ENCODE peak calls at places on chromosomes 13 and 19, in nine cellular contexts. One of them, this sample, is unnamed. For H3K4me1, the result is how much of the 10 kb centered on the place peaks cover.

GRCh38 chr19:49447485-49448431 is 3.9 kb downstream of the PIH1D1 start:
- DNase-seq in IMR-90: peak
- DNase-seq in H9: peak
- DNase-seq in fibroblast of lung: peak
- DNase-seq in hepatocyte: no peak
- DNase-seq in endothelial cell of umbilical vein: peak
- DNase-seq in GM23338: peak
- DNase-seq in HCT116: peak
- DNase-seq in PC-9: peak
- DNase-seq in this sample: peak

GRCh38 chr13:48559638-48560320 is 26.9 kb upstream of the RCBTB2 start:
- DNase-seq in fibroblast of lung: peak
- DNase-seq in endothelial cell of umbilical vein: no peak
- DNase-seq in IMR-90: peak
- DNase-seq in hepatocyte: no peak
- DNase-seq in GM23338: no peak
- DNase-seq in PC-9: no peak
- DNase-seq in H9: no peak
- DNase-seq in HCT116: no peak
- DNase-seq in this sample: peak

GRCh38 chr13:105918842-105919741 is 616.4 kb downstream of the EFNB2 start:
- DNase-seq in GM23338: peak
- DNase-seq in HCT116: peak
- DNase-seq in H9: peak
- DNase-seq in PC-9: peak
- DNase-seq in hepatocyte: peak
- DNase-seq in fibroblast of lung: peak
- DNase-seq in IMR-90: peak
- DNase-seq in endothelial cell of umbilical vein: peak
- DNase-seq in this sample: peak

GRCh38 chr13:51618626-51619025 is 34.4 kb downstream of the WDFY2 start:
- DNase-seq in H9: no peak
- DNase-seq in endothelial cell of umbilical vein: no peak
- DNase-seq in fibroblast of lung: no peak
- DNase-seq in PC-9: no peak
- DNase-seq in GM23338: no peak
- DNase-seq in IMR-90: no peak
- DNase-seq in hepatocyte: no peak
- DNase-seq in HCT116: no peak
- DNase-seq in this sample: no peak

GRCh38 chr19:15260939-15261338 is 28.7 kb upstream of the EPHX3 start:
- DNase-seq in GM23338: peak
- DNase-seq in fibroblast of lung: no peak
- DNase-seq in hepatocyte: no peak
- DNase-seq in PC-9: no peak
- DNase-seq in endothelial cell of umbilical vein: no peak
- DNase-seq in HCT116: no peak
- DNase-seq in H9: no peak
- DNase-seq in IMR-90: no peak
- DNase-seq in this sample: peak

GRCh38 chr13:31846984-31847752 is 107.8 kb downstream of the RXFP2 start:
- DNase-seq in GM23338: peak
- DNase-seq in HCT116: no peak
- DNase-seq in hepatocyte: peak
- DNase-seq in H9: no peak
- DNase-seq in endothelial cell of umbilical vein: no peak
- DNase-seq in fibroblast of lung: no peak
- DNase-seq in PC-9: no peak
- DNase-seq in IMR-90: no peak
- DNase-seq in this sample: peak

GRCh38 chr19:42102877-42103276 is 26.9 kb downstream of the ZNF574 start:
- DNase-seq in H9: no peak
- DNase-seq in endothelial cell of umbilical vein: no peak
- DNase-seq in hepatocyte: no peak
- DNase-seq in PC-9: no peak
- DNase-seq in GM23338: no peak
- DNase-seq in fibroblast of lung: no peak
- DNase-seq in IMR-90: no peak
- DNase-seq in HCT116: no peak
- DNase-seq in this sample: peak

GRCh38 chr13:106096661-106097092 is 438.8 kb downstream of the EFNB2 start:
- DNase-seq in hepatocyte: peak
- DNase-seq in HCT116: peak
- DNase-seq in H9: no peak
- DNase-seq in endothelial cell of umbilical vein: peak
- DNase-seq in IMR-90: no peak
- DNase-seq in GM23338: no peak
- DNase-seq in PC-9: peak
- DNase-seq in fibroblast of lung: no peak
- DNase-seq in this sample: peak

GRCh38 chr13:92187378-92187989 is 789.1 kb downstream of the GPC5 start:
- DNase-seq in fibroblast of lung: peak
- DNase-seq in PC-9: no peak
- DNase-seq in endothelial cell of umbilical vein: peak
- DNase-seq in GM23338: peak
- DNase-seq in H9: no peak
- DNase-seq in hepatocyte: peak
- DNase-seq in IMR-90: peak
- DNase-seq in HCT116: no peak
- DNase-seq in this sample: peak

GRCh38 chr13:42113478-42113877 is 65.0 kb downstream of the DGKH start:
- DNase-seq in HCT116: no peak
- DNase-seq in IMR-90: no peak
- DNase-seq in hepatocyte: no peak
- DNase-seq in endothelial cell of umbilical vein: no peak
- DNase-seq in GM23338: no peak
- DNase-seq in fibroblast of lung: no peak
- DNase-seq in H9: no peak
- DNase-seq in PC-9: no peak
- DNase-seq in this sample: peak

GRCh38 chr19:21970466-21970865 is 40.3 kb downstream of the ZNF208 start:
- DNase-seq in GM23338: no peak
- DNase-seq in fibroblast of lung: no peak
- DNase-seq in PC-9: no peak
- DNase-seq in IMR-90: no peak
- DNase-seq in HCT116: no peak
- DNase-seq in hepatocyte: no peak
- DNase-seq in H9: no peak
- DNase-seq in endothelial cell of umbilical vein: no peak
- DNase-seq in this sample: no peak

GRCh38 chr13:33710924-33711323 is 107.0 kb upstream of the RFC3 start:
- DNase-seq in fibroblast of lung: no peak
- DNase-seq in hepatocyte: no peak
- DNase-seq in GM23338: no peak
- DNase-seq in endothelial cell of umbilical vein: no peak
- DNase-seq in H9: no peak
- DNase-seq in PC-9: no peak
- DNase-seq in IMR-90: no peak
- DNase-seq in HCT116: no peak
- DNase-seq in this sample: no peak

GRCh38 chr13:24270639-24271131 is 38.7 kb upstream of the C1QTNF9 start:
- DNase-seq in HCT116: no peak
- DNase-seq in PC-9: peak
- DNase-seq in H9: no peak
- DNase-seq in hepatocyte: peak
- DNase-seq in endothelial cell of umbilical vein: peak
- DNase-seq in fibroblast of lung: peak
- DNase-seq in IMR-90: peak
- DNase-seq in GM23338: peak
- DNase-seq in this sample: peak
- H3K27ac ChIP-seq in HCT116: no peak
- H3K27ac ChIP-seq in PC-9: no peak
- H3K27ac ChIP-seq in H9: no peak
- H3K27ac ChIP-seq in hepatocyte: peak
- H3K27ac ChIP-seq in endothelial cell of umbilical vein: no peak
- H3K27ac ChIP-seq in fibroblast of lung: peak
- H3K27ac ChIP-seq in IMR-90: peak
- H3K27ac ChIP-seq in GM23338: no peak
- H3K27ac ChIP-seq in this sample: peak

GRCh38 chr19:46863818-46864629 is 3.2 kb downstream of the ARHGAP35 start:
- DNase-seq in fibroblast of lung: peak
- DNase-seq in PC-9: peak
- DNase-seq in HCT116: no peak
- DNase-seq in IMR-90: peak
- DNase-seq in hepatocyte: no peak
- DNase-seq in H9: peak
- DNase-seq in GM23338: peak
- DNase-seq in endothelial cell of umbilical vein: peak
- DNase-seq in this sample: peak

GRCh38 chr19:46860846-46861690 is at the start of gene ARHGAP35:
- DNase-seq in H9: peak
- DNase-seq in hepatocyte: peak
- DNase-seq in fibroblast of lung: no peak
- DNase-seq in endothelial cell of umbilical vein: no peak
- DNase-seq in PC-9: no peak
- DNase-seq in IMR-90: no peak
- DNase-seq in GM23338: peak
- DNase-seq in HCT116: no peak
- DNase-seq in this sample: peak

GRCh38 chr19:46862504-46862835 is 1.7 kb downstream of the ARHGAP35 start:
- DNase-seq in hepatocyte: no peak
- DNase-seq in endothelial cell of umbilical vein: peak
- DNase-seq in HCT116: no peak
- DNase-seq in GM23338: no peak
- DNase-seq in PC-9: no peak
- DNase-seq in H9: no peak
- DNase-seq in IMR-90: no peak
- DNase-seq in fibroblast of lung: no peak
- DNase-seq in this sample: peak

GRCh38 chr19:46861691-46862503 is 1.1 kb downstream of the ARHGAP35 start:
- DNase-seq in hepatocyte: no peak
- DNase-seq in HCT116: no peak
- DNase-seq in H9: no peak
- DNase-seq in endothelial cell of umbilical vein: peak
- DNase-seq in fibroblast of lung: no peak
- DNase-seq in IMR-90: no peak
- DNase-seq in PC-9: peak
- DNase-seq in GM23338: peak
- DNase-seq in this sample: peak

DNA sequence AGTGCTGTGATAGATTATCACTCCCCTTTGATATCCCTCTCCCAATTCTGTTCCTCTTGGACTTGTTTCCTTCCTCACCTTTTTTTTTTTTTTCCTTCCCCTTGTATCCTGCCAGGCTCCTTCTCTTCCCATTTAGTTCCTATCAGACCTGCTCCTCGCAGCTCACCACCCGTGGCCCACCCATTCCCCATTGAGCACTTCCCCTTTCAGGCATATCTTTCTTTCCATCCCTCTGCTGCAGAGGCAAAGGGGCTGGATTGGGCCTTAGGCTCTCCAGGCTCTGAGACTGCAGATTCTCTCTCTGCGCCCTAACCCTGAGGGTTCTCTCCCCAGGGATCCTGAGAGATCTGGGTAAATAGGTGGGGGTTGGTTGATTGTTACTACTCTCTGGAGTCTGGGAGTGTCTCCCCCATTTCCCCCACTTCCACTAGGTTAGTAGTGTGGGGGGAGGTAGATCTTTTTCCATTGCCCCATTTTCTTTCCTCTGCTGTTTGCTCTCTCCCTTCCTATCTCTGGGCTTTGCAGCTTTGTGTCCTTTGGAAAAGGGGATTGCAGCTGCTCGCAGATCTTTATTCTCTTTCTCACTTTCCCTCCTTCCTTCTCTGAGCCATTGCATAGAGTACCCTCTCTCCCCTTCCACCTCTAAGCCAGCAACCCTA is 2.3 kb downstream of the ARHGAP35 start:
- DNase-seq in fibroblast of lung: no peak
- DNase-seq in PC-9: no peak
- DNase-seq in hepatocyte: no peak
- DNase-seq in HCT116: no peak
- DNase-seq in GM23338: peak
- DNase-seq in IMR-90: no peak
- DNase-seq in H9: no peak
- DNase-seq in endothelial cell of umbilical vein: no peak
- DNase-seq in this sample: no peak
- H3K4me1 ChIP-seq in fibroblast of lung: under half
- H3K4me1 ChIP-seq in PC-9: half or more
- H3K4me1 ChIP-seq in hepatocyte: under half
- H3K4me1 ChIP-seq in HCT116: half or more
- H3K4me1 ChIP-seq in GM23338: half or more
- H3K4me1 ChIP-seq in IMR-90: under half
- H3K4me1 ChIP-seq in H9: under half
- H3K4me1 ChIP-seq in endothelial cell of umbilical vein: under half
- H3K4me1 ChIP-seq in this sample: half or more

GRCh38 chr13:79870766-79871165 is 389.8 kb downstream of the NDFIP2 start:
- DNase-seq in endothelial cell of umbilical vein: peak
- DNase-seq in fibroblast of lung: peak
- DNase-seq in H9: no peak
- DNase-seq in HCT116: no peak
- DNase-seq in hepatocyte: no peak
- DNase-seq in GM23338: no peak
- DNase-seq in PC-9: no peak
- DNase-seq in IMR-90: peak
- DNase-seq in this sample: no peak

GRCh38 chr13:79869326-79869725 is 388.4 kb downstream of the NDFIP2 start:
- DNase-seq in IMR-90: peak
- DNase-seq in hepatocyte: peak
- DNase-seq in HCT116: no peak
- DNase-seq in PC-9: peak
- DNase-seq in GM23338: peak
- DNase-seq in H9: no peak
- DNase-seq in fibroblast of lung: peak
- DNase-seq in endothelial cell of umbilical vein: peak
- DNase-seq in this sample: no peak

GRCh38 chr13:79867248-79867647 is 386.3 kb downstream of the NDFIP2 start:
- DNase-seq in fibroblast of lung: peak
- DNase-seq in hepatocyte: no peak
- DNase-seq in HCT116: no peak
- DNase-seq in PC-9: no peak
- DNase-seq in GM23338: no peak
- DNase-seq in IMR-90: peak
- DNase-seq in endothelial cell of umbilical vein: no peak
- DNase-seq in H9: no peak
- DNase-seq in this sample: no peak

GRCh38 chr13:79871594-79871993 is 390.6 kb downstream of the NDFIP2 start:
- DNase-seq in fibroblast of lung: no peak
- DNase-seq in hepatocyte: no peak
- DNase-seq in endothelial cell of umbilical vein: no peak
- DNase-seq in GM23338: no peak
- DNase-seq in IMR-90: no peak
- DNase-seq in PC-9: no peak
- DNase-seq in HCT116: no peak
- DNase-seq in H9: no peak
- DNase-seq in this sample: no peak

GRCh38 chr13:79870123-79870522 is 389.2 kb downstream of the NDFIP2 start:
- DNase-seq in endothelial cell of umbilical vein: peak
- DNase-seq in PC-9: no peak
- DNase-seq in IMR-90: peak
- DNase-seq in HCT116: no peak
- DNase-seq in fibroblast of lung: peak
- DNase-seq in GM23338: peak
- DNase-seq in hepatocyte: no peak
- DNase-seq in H9: no peak
- DNase-seq in this sample: no peak
- H2AFZ ChIP-seq in endothelial cell of umbilical vein: no peak
- H2AFZ ChIP-seq in PC-9: no peak
- H2AFZ ChIP-seq in IMR-90: no peak
- H2AFZ ChIP-seq in HCT116: no peak
- H2AFZ ChIP-seq in fibroblast of lung: no peak
- H2AFZ ChIP-seq in GM23338: no peak
- H2AFZ ChIP-seq in hepatocyte: peak
- H2AFZ ChIP-seq in H9: no peak
- H2AFZ ChIP-seq in this sample: peak

GRCh38 chr13:21118180-21118579 is 56.8 kb upstream of the LATS2 start:
- DNase-seq in endothelial cell of umbilical vein: no peak
- DNase-seq in hepatocyte: no peak
- DNase-seq in PC-9: no peak
- DNase-seq in HCT116: no peak
- DNase-seq in H9: no peak
- DNase-seq in fibroblast of lung: no peak
- DNase-seq in IMR-90: no peak
- DNase-seq in GM23338: no peak
- DNase-seq in this sample: no peak
- H3K27ac ChIP-seq in endothelial cell of umbilical vein: no peak
- H3K27ac ChIP-seq in hepatocyte: no peak
- H3K27ac ChIP-seq in PC-9: no peak
- H3K27ac ChIP-seq in HCT116: no peak
- H3K27ac ChIP-seq in H9: no peak
- H3K27ac ChIP-seq in fibroblast of lung: no peak
- H3K27ac ChIP-seq in IMR-90: no peak
- H3K27ac ChIP-seq in GM23338: no peak
- H3K27ac ChIP-seq in this sample: no peak